ENCODE peak calls at places on chromosomes 5 and 9, in nine cellular contexts. F is C1 segment of cervical spinal cord; D is psoas muscle; W is neural crest cell; L is pancreas; G is H7; Z is DND-41; N is mesothelial cell of epicardium; A is activated naive CD8-positive, alpha-beta T cell treated with anti-CD3 and anti-CD28 coated beads for 36 hours. I is an unnamed sample.

GRCh38 chr5:149730620-149731331 is 666 bp downstream of the PPARGC1B start:
- DNase-seq in F (no peak), D (peak; percentile 69), W (peak; percentile 40), L (peak; percentile 23), G (peak; percentile 83), Z (peak; percentile 84), N (peak; percentile 21), A (peak; percentile 77), I (peak; percentile 54)

GRCh38 chr5:1312206-1312605 is 17.3 kb upstream of the TERT start:
- DNase-seq in F (no peak), D (no peak), W (no peak), L (no peak), G (no peak), Z (peak; percentile 92), N (no peak), A (peak; percentile 22), I (peak; percentile 97)

GRCh38 chr5:2302169-2302568 is 419.4 kb upstream of the IRX4 start:
- DNase-seq in F (no peak), D (no peak), W (no peak), L (no peak), G (no peak), Z (no peak), N (no peak), A (no peak), I (no peak)

GRCh38 chr9:80874276-80874675 is 815.1 kb downstream of the TLE1 start:
- DNase-seq in F (no peak), D (no peak), W (no peak), L (no peak), G (no peak), Z (no peak), N (no peak), A (no peak), I (no peak)

GRCh38 chr5:1293997-1294838 is 650 bp downstream of the TERT start:
- DNase-seq in F (no peak), D (no peak), W (no peak), L (no peak), G (peak; percentile 81), Z (no peak), N (no peak), A (no peak), I (no peak)

GRCh38 chr9:23543420-23543819 is 282.6 kb downstream of the ELAVL2 start:
- DNase-seq in F (no peak), D (no peak), W (no peak), L (no peak), G (no peak), Z (no peak), N (no peak), A (no peak), I (no peak)

GRCh38 chr5:169527863-169528262 is 55.7 kb upstream of the SPDL1 start:
- DNase-seq in F (no peak), D (no peak), W (no peak), L (no peak), G (no peak), Z (no peak), N (no peak), A (no peak), I (no peak)

GRCh38 chr5:132090107-132090506 is 16.5 kb downstream of the CSF2 start:
- DNase-seq in F (no peak), D (no peak), W (no peak), L (no peak), G (no peak), Z (no peak), N (no peak), A (no peak), I (no peak)

GRCh38 chr5:15522141-15522540 is 22.2 kb downstream of the FBXL7 start:
- DNase-seq in F (no peak), D (no peak), W (no peak), L (no peak), G (no peak), Z (no peak), N (no peak), A (no peak), I (no peak)

GRCh38 chr5:116002116-116002906 is 30.0 kb upstream of the ARL14EPL start:
- DNase-seq in F (no peak), D (no peak), W (no peak), L (no peak), G (no peak), Z (no peak), N (no peak), A (no peak), I (no peak)

GRCh38 chr5:14781106-14781505 is 90.5 kb downstream of the ANKH start:
- DNase-seq in F (no peak), D (no peak), W (no peak), L (no peak), G (no peak), Z (no peak), N (no peak), A (peak; percentile 18), I (no peak)

GRCh38 chr9:34541540-34541939 is 18.8 kb upstream of the ENHO start:
- DNase-seq in F (no peak), D (no peak), W (no peak), L (no peak), G (no peak), Z (no peak), N (no peak), A (no peak), I (no peak)

GRCh38 chr5:1213508-1214162 is 11.5 kb upstream of the SLC6A18 start:
- DNase-seq in F (no peak), D (peak; percentile 5), W (no peak), L (no peak), G (no peak), Z (no peak), N (no peak), A (no peak), I (no peak)

GRCh38 chr9:12933957-12934356 is 159.1 kb downstream of the LURAP1L start:
- DNase-seq in F (no peak), D (no peak), W (no peak), L (no peak), G (no peak), Z (no peak), N (no peak), A (no peak), I (no peak)

GRCh38 chr9:131645078-131645776 is 94.6 kb downstream of the RAPGEF1 start:
- DNase-seq in F (no peak), D (no peak), W (no peak), L (no peak), G (no peak), Z (no peak), N (no peak), A (no peak), I (no peak)

GRCh38 chr9:129873563-129873962 is 38.3 kb downstream of the USP20 start:
- DNase-seq in F (no peak), D (no peak), W (no peak), L (no peak), G (peak; percentile 39), Z (no peak), N (no peak), A (no peak), I (no peak)

GRCh38 chr5:113606298-113607134 is 93.0 kb downstream of the YTHDC2 start:
- DNase-seq in F (peak; percentile 11), D (no peak), W (peak; percentile 38), L (peak; percentile 7), G (peak; percentile 51), Z (peak; percentile 54), N (no peak), A (peak; percentile 31), I (peak; percentile 57)

GRCh38 chr9:37212435-37212834 is 92.1 kb downstream of the ZCCHC7 start:
- DNase-seq in F (no peak), D (no peak), W (no peak), L (no peak), G (no peak), Z (no peak), N (no peak), A (no peak), I (no peak)